ENCODE peak calls at places on chromosomes 16 and 17, in four cellular contexts. One of them, this sample, is unnamed.

GRCh38 chr17:51258756-51259573 is 884 bp downstream of the MBTD1 start:
- DNase-seq in Peyer's patch: peak; percentile 55
- DNase-seq in astrocyte of the cerebellum: no peak
- DNase-seq in H9: peak; percentile 61
- DNase-seq in this sample: peak; percentile 11

GRCh38 chr16:86100205-86101134 is 201.5 kb downstream of the IRF8 start:
- DNase-seq in Peyer's patch: peak; percentile 25
- DNase-seq in astrocyte of the cerebellum: no peak
- DNase-seq in H9: no peak
- DNase-seq in this sample: no peak

GRCh38 chr16:30183961-30184429 is 593 bp downstream of the CORO1A start:
- DNase-seq in Peyer's patch: peak; percentile 57
- DNase-seq in astrocyte of the cerebellum: no peak
- DNase-seq in H9: no peak
- DNase-seq in this sample: peak; percentile 87

GRCh38 chr16:58459344-58460218 is 40.4 kb upstream of the NDRG4 start:
- DNase-seq in Peyer's patch: no peak
- DNase-seq in astrocyte of the cerebellum: peak; percentile 12
- DNase-seq in H9: no peak
- DNase-seq in this sample: no peak

GRCh38 chr16:87178177-87178863 is 138.9 kb downstream of the C16orf95 start:
- DNase-seq in Peyer's patch: no peak
- DNase-seq in astrocyte of the cerebellum: no peak
- DNase-seq in H9: peak; percentile 49
- DNase-seq in this sample: no peak

GRCh38 chr17:61947367-61948078 is 19.7 kb upstream of the INTS2 start:
- DNase-seq in Peyer's patch: no peak
- DNase-seq in astrocyte of the cerebellum: no peak
- DNase-seq in H9: no peak
- DNase-seq in this sample: no peak

GRCh38 chr17:45127583-45128300 is 4.6 kb downstream of the PLCD3 start:
- DNase-seq in Peyer's patch: peak; percentile 84
- DNase-seq in astrocyte of the cerebellum: no peak
- DNase-seq in H9: peak; percentile 74
- DNase-seq in this sample: no peak

GRCh38 chr17:82236142-82236971 is 7.5 kb downstream of the SLC16A3 start:
- DNase-seq in Peyer's patch: peak; percentile 88
- DNase-seq in astrocyte of the cerebellum: no peak
- DNase-seq in H9: peak; percentile 87
- DNase-seq in this sample: no peak

GRCh38 chr16:84988328-84989080 is 22.8 kb downstream of the ZDHHC7 start:
- DNase-seq in Peyer's patch: peak; percentile 8
- DNase-seq in astrocyte of the cerebellum: no peak
- DNase-seq in H9: no peak
- DNase-seq in this sample: no peak
- TF ChIP-seq CTCF in Peyer's patch: no peak
- TF ChIP-seq CTCF in astrocyte of the cerebellum: no peak
- TF ChIP-seq CTCF in H9: peak; percentile 28
- TF ChIP-seq CTCF in this sample: no peak

GRCh38 chr17:50201226-50201854 is at the start of gene COL1A1:
- DNase-seq in Peyer's patch: peak; percentile 63
- DNase-seq in astrocyte of the cerebellum: peak; percentile 71
- DNase-seq in H9: peak; percentile 74
- DNase-seq in this sample: no peak

GRCh38 chr17:50203589-50204345 is 2.3 kb upstream of the COL1A1 start:
- DNase-seq in Peyer's patch: peak; percentile 41
- DNase-seq in astrocyte of the cerebellum: no peak
- DNase-seq in H9: no peak
- DNase-seq in this sample: no peak

GRCh38 chr17:50205111-50205821 is 3.8 kb upstream of the COL1A1 start:
- DNase-seq in Peyer's patch: no peak
- DNase-seq in astrocyte of the cerebellum: no peak
- DNase-seq in H9: no peak
- DNase-seq in this sample: no peak

GRCh38 chr17:50204431-50204830 is 3.0 kb upstream of the COL1A1 start:
- DNase-seq in Peyer's patch: peak; percentile 3
- DNase-seq in astrocyte of the cerebellum: no peak
- DNase-seq in H9: no peak
- DNase-seq in this sample: no peak

DNA sequence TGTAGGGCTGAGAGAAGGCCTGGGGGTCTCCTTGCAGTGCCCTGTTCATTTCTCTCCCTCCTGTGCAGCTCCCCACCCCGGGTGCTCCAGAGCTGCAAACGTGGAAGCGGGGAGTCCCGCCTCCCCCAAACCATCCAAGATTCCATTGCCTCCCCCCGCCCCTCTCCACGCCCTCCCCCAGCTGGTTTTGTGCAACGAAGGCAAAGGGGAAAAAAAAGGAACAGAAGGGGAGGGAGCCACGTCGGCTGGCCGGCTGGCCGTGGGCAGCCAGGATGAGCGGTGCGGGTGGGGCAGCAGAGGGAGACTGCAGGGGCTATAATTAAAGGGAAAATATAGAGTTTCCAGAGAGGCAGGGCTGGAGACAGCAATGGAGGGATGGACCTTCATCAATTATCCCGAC is 1.7 kb upstream of the COL1A1 start:
- DNase-seq in Peyer's patch: peak; percentile 46
- DNase-seq in astrocyte of the cerebellum: no peak
- DNase-seq in H9: no peak
- DNase-seq in this sample: no peak
- TF ChIP-seq CTCF in Peyer's patch: no peak
- TF ChIP-seq CTCF in astrocyte of the cerebellum: no peak
- TF ChIP-seq CTCF in H9: no peak
- TF ChIP-seq CTCF in this sample: no peak

GRCh38 chr16:20612551-20613470 is 36.6 kb upstream of the ACSM2B start:
- DNase-seq in Peyer's patch: no peak
- DNase-seq in astrocyte of the cerebellum: no peak
- DNase-seq in H9: no peak
- DNase-seq in this sample: no peak

GRCh38 chr16:20614201-20615141 is 38.3 kb upstream of the ACSM2B start:
- DNase-seq in Peyer's patch: no peak
- DNase-seq in astrocyte of the cerebellum: no peak
- DNase-seq in H9: no peak
- DNase-seq in this sample: no peak

GRCh38 chr16:20611975-20612471 is 35.9 kb upstream of the ACSM2B start:
- DNase-seq in Peyer's patch: no peak
- DNase-seq in astrocyte of the cerebellum: no peak
- DNase-seq in H9: no peak
- DNase-seq in this sample: no peak

GRCh38 chr16:20611350-20611902 is 35.3 kb upstream of the ACSM2B start:
- DNase-seq in Peyer's patch: no peak
- DNase-seq in astrocyte of the cerebellum: no peak
- DNase-seq in H9: no peak
- DNase-seq in this sample: no peak

DNA sequence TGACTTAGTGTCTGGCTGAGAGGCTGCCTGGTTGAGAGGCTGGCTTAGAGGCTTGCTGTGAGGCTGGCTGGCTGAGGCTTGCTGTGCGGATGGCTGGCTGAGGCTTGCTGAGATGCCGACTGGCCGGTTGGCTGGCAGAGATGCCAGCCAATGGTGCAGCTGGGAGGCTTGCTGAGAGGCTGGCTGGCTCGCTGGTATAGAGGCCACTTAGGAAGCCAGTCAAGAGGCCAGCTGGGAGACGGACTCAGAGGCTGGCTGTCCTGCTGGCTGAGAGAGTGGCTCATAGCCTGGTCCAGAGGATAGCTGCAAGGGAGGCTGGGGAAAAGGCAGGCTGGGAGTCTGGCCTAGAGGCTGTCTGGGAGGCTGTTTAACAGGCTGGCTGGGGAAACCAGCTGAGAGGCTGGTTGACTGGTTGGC is 37.3 kb upstream of the ACSM2B start:
- DNase-seq in Peyer's patch: no peak
- DNase-seq in astrocyte of the cerebellum: no peak
- DNase-seq in H9: no peak
- DNase-seq in this sample: no peak
- TF ChIP-seq CTCF in Peyer's patch: no peak
- TF ChIP-seq CTCF in astrocyte of the cerebellum: no peak
- TF ChIP-seq CTCF in H9: no peak
- TF ChIP-seq CTCF in this sample: no peak

GRCh38 chr17:56594528-56595418 is 1.3 kb downstream of the NOG start:
- DNase-seq in Peyer's patch: no peak
- DNase-seq in astrocyte of the cerebellum: no peak
- DNase-seq in H9: peak; percentile 77
- DNase-seq in this sample: peak; percentile 59
- TF ChIP-seq CTCF in Peyer's patch: no peak
- TF ChIP-seq CTCF in astrocyte of the cerebellum: peak; percentile 2
- TF ChIP-seq CTCF in H9: no peak
- TF ChIP-seq CTCF in this sample: no peak

GRCh38 chr17:9402590-9403199 is 172.9 kb downstream of the STX8 start:
- DNase-seq in Peyer's patch: no peak
- DNase-seq in astrocyte of the cerebellum: no peak
- DNase-seq in H9: peak; percentile 67
- DNase-seq in this sample: peak; percentile 20
- TF ChIP-seq CTCF in Peyer's patch: peak; percentile 10
- TF ChIP-seq CTCF in astrocyte of the cerebellum: peak; percentile 45
- TF ChIP-seq CTCF in H9: peak; percentile 74
- TF ChIP-seq CTCF in this sample: peak; percentile 57

DNA sequence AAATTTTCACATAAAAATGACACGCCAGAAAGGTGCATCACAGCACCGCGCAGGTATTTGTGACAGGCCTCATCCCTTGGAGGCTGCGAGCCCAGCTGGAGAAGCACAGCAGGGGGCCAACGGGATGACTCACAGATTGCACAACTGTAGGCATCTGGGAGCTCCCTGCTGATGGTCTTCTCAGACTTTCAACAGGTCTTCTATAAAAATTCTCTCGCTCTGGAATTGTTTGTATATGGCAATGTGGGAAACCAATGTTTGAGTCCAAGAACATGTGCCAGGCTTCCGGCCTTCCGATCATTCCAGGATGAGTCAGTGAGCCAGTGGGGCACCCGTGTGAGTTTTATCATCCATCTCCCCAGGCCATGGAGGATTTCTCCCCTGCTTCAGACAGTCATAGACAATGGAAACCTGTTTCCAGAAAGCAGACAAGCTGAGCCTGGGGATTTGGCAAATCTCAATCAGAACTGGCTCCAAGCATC is 24.1 kb upstream of the ADORA2B start:
- DNase-seq in Peyer's patch: peak; percentile 29
- DNase-seq in astrocyte of the cerebellum: peak; percentile 91
- DNase-seq in H9: no peak
- DNase-seq in this sample: no peak
- TF ChIP-seq CTCF in Peyer's patch: no peak
- TF ChIP-seq CTCF in astrocyte of the cerebellum: no peak
- TF ChIP-seq CTCF in H9: no peak
- TF ChIP-seq CTCF in this sample: no peak

GRCh38 chr17:16459850-16460550 is 32.0 kb downstream of the LRRC75A start:
- DNase-seq in Peyer's patch: no peak
- DNase-seq in astrocyte of the cerebellum: no peak
- DNase-seq in H9: peak; percentile 87
- DNase-seq in this sample: no peak

GRCh38 chr17:16459271-16459670 is 32.7 kb downstream of the LRRC75A start:
- DNase-seq in Peyer's patch: no peak
- DNase-seq in astrocyte of the cerebellum: no peak
- DNase-seq in H9: no peak
- DNase-seq in this sample: no peak

GRCh38 chr17:16455997-16456769 is 35.8 kb downstream of the LRRC75A start:
- DNase-seq in Peyer's patch: no peak
- DNase-seq in astrocyte of the cerebellum: no peak
- DNase-seq in H9: no peak
- DNase-seq in this sample: no peak

GRCh38 chr17:16453493-16453851 is 38.1 kb downstream of the TRPV2 start:
- DNase-seq in Peyer's patch: no peak
- DNase-seq in astrocyte of the cerebellum: no peak
- DNase-seq in H9: no peak
- DNase-seq in this sample: no peak

GRCh38 chr17:16456770-16457316 is 35.1 kb downstream of the LRRC75A start:
- DNase-seq in Peyer's patch: no peak
- DNase-seq in astrocyte of the cerebellum: no peak
- DNase-seq in H9: peak; percentile 73
- DNase-seq in this sample: no peak
- TF ChIP-seq CTCF in Peyer's patch: no peak
- TF ChIP-seq CTCF in astrocyte of the cerebellum: no peak
- TF ChIP-seq CTCF in H9: peak; percentile 34
- TF ChIP-seq CTCF in this sample: no peak

DNA sequence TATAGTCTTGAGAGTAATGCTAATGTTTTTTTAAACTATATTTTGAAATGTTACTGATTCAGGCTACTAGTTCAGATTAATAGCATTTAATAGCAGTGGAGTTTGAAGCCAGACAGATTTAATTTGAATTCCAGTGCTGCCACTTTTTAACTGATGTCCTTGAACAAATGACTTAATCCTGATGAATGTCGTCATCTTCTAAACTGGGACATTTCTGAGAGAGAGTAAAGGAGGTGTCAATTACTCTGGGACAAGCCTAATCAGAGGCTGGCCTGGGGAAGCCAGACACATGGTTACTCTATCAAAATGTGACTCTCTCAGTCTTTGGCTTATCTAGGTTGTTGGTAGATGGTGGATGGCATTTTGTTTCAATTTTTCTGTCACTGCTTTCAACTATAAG is 246.7 kb downstream of the HS3ST3A1 start:
- DNase-seq in Peyer's patch: no peak
- DNase-seq in astrocyte of the cerebellum: no peak
- DNase-seq in H9: no peak
- DNase-seq in this sample: no peak
- TF ChIP-seq CTCF in Peyer's patch: no peak
- TF ChIP-seq CTCF in astrocyte of the cerebellum: no peak
- TF ChIP-seq CTCF in H9: no peak
- TF ChIP-seq CTCF in this sample: no peak